ENCODE peak calls at places on chromosomes 6 and 20, in eight cellular contexts. U is AG09309; Y is lower leg skin; S is GDM1; T is activated CD4-positive, CD25-positive, alpha-beta regulatory T cell; O is activated T-helper 1 cell treated with anti-CD3 and anti-CD28 coated beads, Interleukin-12 subunit alpha, Interleukin-12 subunit beta, Interleukin-2, Interleukin-4 antibody, amounts not matched to agents 30 ng/mL and 10 ng/mL and 1 ng/mL, durations not matched to agents 14 hours and 24 hours and 36 hours; Z is stomach; I is cerebellar cortex. M is an unnamed sample.

GRCh38 chr6:109447878-109448555 is 7.5 kb downstream of the SMPD2 start:
- DNase-seq in Y (peak), S (peak), T (no peak), O (no peak), I (no peak), U (no peak), Z (peak), M (no peak)

GRCh38 chr6:5478380-5478779 is 217.1 kb downstream of the FARS2 start:
- DNase-seq in Z (no peak), S (no peak), U (no peak), Y (no peak), T (no peak), O (no peak), I (no peak), M (no peak)

GRCh38 chr6:170522565-170523183 is 30.4 kb downstream of the PSMB1 start:
- DNase-seq in Y (no peak), S (peak), I (peak), O (no peak), T (no peak), Z (no peak), U (no peak), M (no peak)

GRCh38 chr20:59771506-59772372 is 161.7 kb downstream of the SYCP2 start:
- DNase-seq in O (no peak), T (no peak), U (no peak), S (no peak), I (peak), Z (no peak), Y (no peak), M (no peak)

GRCh38 chr6:141141870-141142269 is 990.9 kb upstream of the GJE1 start:
- DNase-seq in T (no peak), U (no peak), Z (no peak), Y (no peak), S (no peak), I (no peak), O (no peak), M (no peak)

GRCh38 chr6:155158044-155158843 is 105.6 kb upstream of the CLDN20 start:
- DNase-seq in U (no peak), Y (no peak), T (no peak), S (no peak), I (no peak), O (no peak), Z (no peak), M (no peak)

GRCh38 chr6:116741571-116741970 is 23.9 kb downstream of the FAM162B start:
- DNase-seq in U (no peak), Y (no peak), Z (no peak), I (no peak), O (no peak), S (no peak), T (no peak), M (no peak)

GRCh38 chr6:168711666-168712300 is 270.8 kb downstream of the SMOC2 start:
- DNase-seq in Y (no peak), O (no peak), T (no peak), S (no peak), Z (no peak), I (no peak), U (no peak), M (no peak)

M was measured in NCI-H1048.